ENCODE peak calls at places on chromosomes 11 and 22, in seven cellular contexts. L is HEK293T, B is HCT116, O is K562, M is H1, X is HepG2, G is GM12878. C is an unnamed sample.

GRCh38 chr22:40405178-40406062 is 35.0 kb downstream of the SGSM3 start:
- DNase-seq in X (no peak), M (no peak), O (no peak), G (no peak), L (no peak), B (no peak), C (no peak)

GRCh38 chr22:24208012-24208749 is 26.9 kb downstream of the SUSD2 start:
- DNase-seq in B (peak; percentile 95), M (no peak), L (no peak), G (no peak), O (no peak), X (peak; percentile 92), C (no peak)

GRCh38 chr11:123179571-123179970 is 15.5 kb downstream of the CLMP start:
- DNase-seq in L (no peak), B (no peak), M (no peak), G (no peak), X (no peak), O (no peak), C (no peak)

GRCh38 chr22:39290248-39290720 is 29.1 kb downstream of the RPL3 start:
- DNase-seq in O (no peak), M (no peak), G (no peak), X (no peak), B (peak; percentile 48), L (no peak), C (no peak)

GRCh38 chr11:69035150-69035958 is 13.4 kb upstream of the TPCN2 start:
- DNase-seq in M (peak; percentile 56), B (no peak), O (no peak), G (no peak), L (no peak), X (no peak), C (no peak)

GRCh38 chr11:63670738-63671321 is 346 bp downstream of the ATL3 start:
- DNase-seq in M (peak; percentile 66), G (no peak), L (peak; percentile 40), B (no peak), X (no peak), O (no peak), C (peak; percentile 48)

GRCh38 chr11:15743244-15743629 is 613.1 kb downstream of the SOX6 start:
- DNase-seq in L (no peak), B (no peak), M (no peak), X (no peak), G (no peak), O (no peak), C (no peak)

GRCh38 chr11:118530683-118531596 is at the start of gene TMEM25:
- DNase-seq in M (peak; percentile 90), X (peak; percentile 32), L (peak; percentile 84), B (no peak), O (peak; percentile 93), G (no peak), C (peak; percentile 85)

GRCh38 chr11:43790444-43790794 is 90.2 kb upstream of the ALKBH3 start:
- DNase-seq in X (no peak), G (no peak), O (no peak), B (peak; percentile 22), L (no peak), M (no peak), C (no peak)

GRCh38 chr11:31254411-31254810 is 115.1 kb downstream of the DCDC1 start:
- DNase-seq in X (no peak), G (no peak), O (no peak), L (no peak), B (no peak), M (no peak), C (no peak)

GRCh38 chr22:32920032-32920628 is 118.6 kb downstream of the TIMP3 start:
- DNase-seq in O (no peak), L (no peak), B (no peak), M (no peak), X (no peak), G (no peak), C (no peak)

GRCh38 chr11:111449696-111450479 is 62.3 kb downstream of the BTG4 start:
- DNase-seq in X (no peak), G (no peak), B (no peak), O (no peak), M (no peak), L (no peak), C (no peak)

GRCh38 chr11:69101100-69101791 is 52.5 kb downstream of the TPCN2 start:
- DNase-seq in L (peak; percentile 84), O (peak; percentile 82), M (peak; percentile 96), X (peak; percentile 37), B (peak; percentile 49), G (peak; percentile 20), C (peak; percentile 83)

GRCh38 chr11:44470849-44471248 is 94.6 kb upstream of the CD82 start:
- DNase-seq in X (no peak), G (no peak), L (no peak), M (no peak), B (no peak), O (no peak), C (no peak)

GRCh38 chr11:67367014-67367835 is 6.2 kb downstream of the CLCF1 start:
- DNase-seq in X (no peak), B (no peak), L (no peak), G (no peak), O (peak; percentile 55), M (no peak), C (no peak)

GRCh38 chr11:78354741-78355705 is 62.6 kb downstream of the GAB2 start:
- DNase-seq in M (no peak), L (peak; percentile 19), B (no peak), O (no peak), X (no peak), G (no peak), C (no peak)

GRCh38 chr11:13868710-13869403 is 93.7 kb upstream of the SPON1 start:
- DNase-seq in B (peak; percentile 68), X (no peak), L (no peak), M (no peak), G (no peak), O (no peak), C (no peak)

GRCh38 chr11:121671276-121672168 is 218.8 kb upstream of the SORL1-AS1 start:
- DNase-seq in O (no peak), B (no peak), L (no peak), G (no peak), M (peak; percentile 16), X (no peak), C (no peak)

DNA sequence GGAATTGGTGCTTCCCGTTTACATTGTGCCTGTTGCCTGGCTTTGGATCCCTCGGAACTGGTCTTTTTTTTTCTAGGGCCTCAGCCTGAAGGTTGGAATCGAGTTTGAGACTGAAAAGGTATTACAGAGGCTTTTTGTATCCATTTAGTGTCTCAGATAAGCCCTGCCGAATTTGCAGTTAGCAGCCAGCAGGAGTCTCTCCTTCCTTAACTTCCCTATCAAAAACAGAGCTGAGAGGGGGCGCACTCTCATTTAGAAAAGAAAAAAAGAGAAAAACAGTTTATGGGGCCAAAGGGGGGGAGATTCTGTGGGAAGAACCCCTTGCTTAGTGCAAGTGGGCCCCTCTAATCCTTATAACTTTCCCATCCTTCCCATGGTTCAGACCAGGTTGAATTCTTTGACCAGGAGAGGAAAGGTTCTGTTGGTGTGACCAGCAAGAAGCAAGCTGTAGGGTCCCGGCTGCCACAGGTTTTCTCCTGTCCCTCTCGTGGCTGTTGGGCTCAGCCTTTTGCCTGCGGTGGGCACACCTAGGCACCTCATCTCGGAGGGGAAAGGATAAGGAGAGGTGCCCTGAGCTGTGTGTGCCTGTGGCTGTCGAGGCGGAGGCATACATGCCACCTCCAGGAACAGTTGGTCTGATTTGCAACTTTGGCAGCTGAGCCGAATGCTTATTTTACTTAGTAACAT is 565.1 kb upstream of the CNTN5 start:
- DNase-seq in O (peak; percentile 8), B (no peak), X (peak; percentile 10), M (peak; percentile 56), G (no peak), L (no peak), C (peak; percentile 24)
- TF ChIP-seq SP1 in O (no peak), B (no peak), X (no peak), M (no peak), G (no peak), L (no peak), C (no peak)

DNA sequence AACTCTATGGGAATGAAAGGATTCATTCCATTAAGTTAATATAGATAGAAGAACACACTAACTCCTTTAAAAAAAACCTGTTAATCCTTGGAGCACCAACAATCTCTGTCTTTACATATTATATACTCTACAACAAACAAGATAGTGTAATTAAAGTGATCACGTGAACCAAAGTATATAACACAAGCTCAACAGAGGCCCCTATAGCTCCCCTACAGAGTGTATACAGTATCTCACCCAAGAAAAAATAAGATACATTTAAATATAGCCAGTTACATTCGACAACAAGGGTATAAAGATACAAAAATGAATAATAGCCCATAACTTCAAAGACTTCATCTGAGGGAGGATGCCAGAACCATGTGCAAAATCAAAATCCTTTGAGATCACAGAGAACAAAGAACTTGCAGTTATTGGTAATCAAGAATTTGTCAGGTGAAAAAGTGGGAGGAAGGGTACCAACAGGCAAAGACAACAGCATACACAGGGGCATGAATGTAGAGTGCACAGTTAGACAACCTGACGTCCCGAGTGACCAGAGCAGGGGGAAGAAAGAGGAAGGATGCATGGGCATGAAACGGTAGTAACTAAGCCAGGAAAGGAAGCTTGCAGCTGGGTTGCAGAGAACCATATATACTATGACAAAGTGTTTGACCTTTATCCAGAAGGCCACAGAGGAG is 4.7 kb downstream of the FCHSD2 start:
- DNase-seq in M (no peak), O (no peak), L (no peak), B (no peak), X (no peak), G (no peak), C (no peak)
- TF ChIP-seq SP1 in M (no peak), O (no peak), L (no peak), B (no peak), X (no peak), G (no peak), C (no peak)

DNA sequence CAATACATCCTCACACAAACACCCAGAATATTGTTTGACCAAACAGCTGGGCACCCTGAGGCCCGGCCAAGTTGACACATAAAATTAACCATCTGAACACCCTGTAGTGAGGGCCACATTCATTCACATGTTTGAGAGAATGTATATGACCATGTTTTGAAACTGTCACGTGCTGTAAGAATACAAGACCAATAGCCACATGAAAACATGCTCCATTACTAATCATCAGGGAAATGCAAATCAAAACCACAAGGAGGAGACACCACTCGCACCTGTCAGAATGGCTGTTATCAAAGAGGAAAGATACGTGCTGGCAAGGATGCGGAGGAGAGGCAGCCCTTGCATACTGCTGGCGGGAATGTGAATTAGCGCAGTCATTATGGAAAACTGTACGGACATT is 38.3 kb upstream of the IGSF9B start:
- DNase-seq in G (no peak), B (no peak), M (no peak), O (no peak), L (no peak), X (no peak), C (no peak)
- TF ChIP-seq SP1 in G (no peak), B (no peak), M (no peak), O (no peak), L (no peak), X (no peak), C (no peak)

GRCh38 chr22:19336133-19337075 is 44.9 kb upstream of the CLTCL1 start:
- DNase-seq in M (no peak), G (no peak), X (peak; percentile 77), L (no peak), B (no peak), O (peak; percentile 14), C (no peak)

GRCh38 chr22:19331474-19331873 is 40.0 kb upstream of the CLTCL1 start:
- DNase-seq in G (no peak), X (no peak), B (no peak), O (peak; percentile 39), L (no peak), M (no peak), C (no peak)

GRCh38 chr22:19329454-19329853 is 37.9 kb upstream of the CLTCL1 start:
- DNase-seq in O (no peak), G (no peak), X (no peak), L (no peak), M (no peak), B (no peak), C (no peak)

GRCh38 chr22:19330865-19331418 is 39.4 kb upstream of the CLTCL1 start:
- DNase-seq in M (no peak), L (no peak), G (no peak), X (no peak), B (no peak), O (no peak), C (no peak)

GRCh38 chr22:19331975-19332374 is 40.5 kb upstream of the CLTCL1 start:
- DNase-seq in B (no peak), O (peak; percentile 33), L (no peak), G (no peak), M (no peak), X (no peak), C (no peak)
- TF ChIP-seq SP1 in B (no peak), O (no peak), L (no peak), G (no peak), M (no peak), X (no peak), C (no peak)